ENCODE peak calls at places on chromosome 7, in six cellular contexts. J is pulmonary artery endothelial cell, S is astrocyte of the cerebellum, N is Calu3, O is foreskin keratinocyte, E is AG08395. R is an unnamed sample.

GRCh38 chr7:2129376-2130375 is 103.1 kb downstream of the MAD1L1 start:
- DNase-seq in J (no peak), S (no peak), N (no peak), O (no peak), E (no peak), R (no peak)

GRCh38 chr7:8567626-8568025 is 134.2 kb downstream of the NXPH1 start:
- DNase-seq in J (no peak), S (no peak), N (no peak), O (no peak), E (no peak), R (no peak)

GRCh38 chr7:132422502-132423101 is 153.7 kb downstream of the PLXNA4 start:
- DNase-seq in J (no peak), S (no peak), N (no peak), O (no peak), E (peak), R (peak)

GRCh38 chr7:30144659-30145321 is 10.0 kb downstream of the MTURN start:
- DNase-seq in J (no peak), S (no peak), N (no peak), O (no peak), E (no peak), R (no peak)

GRCh38 chr7:157396316-157397035 is 59.7 kb downstream of the DNAJB6 start:
- DNase-seq in J (no peak), S (no peak), N (no peak), O (no peak), E (no peak), R (no peak)

GRCh38 chr7:91569702-91570457 is 305.6 kb downstream of the FZD1 start:
- DNase-seq in J (no peak), S (no peak), N (no peak), O (no peak), E (no peak), R (no peak)

GRCh38 chr7:8389898-8390642 is 43.3 kb upstream of the NXPH1 start:
- DNase-seq in J (no peak), S (no peak), N (no peak), O (no peak), E (no peak), R (no peak)

GRCh38 chr7:43038229-43038628 is 74.2 kb upstream of the HECW1 start:
- DNase-seq in J (no peak), S (peak), N (no peak), O (peak), E (peak), R (no peak)

GRCh38 chr7:43071604-43072003 is 40.8 kb upstream of the HECW1 start:
- DNase-seq in J (no peak), S (no peak), N (peak), O (peak), E (no peak), R (no peak)

GRCh38 chr7:50793115-50793946 is 10.6 kb upstream of the GRB10 start:
- DNase-seq in J (no peak), S (no peak), N (peak), O (no peak), E (peak), R (no peak)